ENCODE peak calls at places on chromosomes 13 and 19, in four cellular contexts. S is heart right ventricle; U is CD8-positive, alpha-beta T cell; H is heart left ventricle. Y is an unnamed sample. For H3K4me1 and H3K36me3, the result is how much of the 10 kb centered on the place peaks cover.

GRCh38 chr19:17183271-17183757 is 31.8 kb upstream of the USE1 start:
- DNase-seq in U (peak), H (no peak), S (no peak), Y (no peak)

GRCh38 chr19:14629557-14629956 is 45.1 kb downstream of the ADGRE3 start:
- DNase-seq in U (no peak), H (no peak), S (no peak), Y (no peak)

GRCh38 chr13:94641432-94641941 is 39.8 kb downstream of the GPR180 start:
- DNase-seq in U (no peak), H (no peak), S (no peak), Y (no peak)

GRCh38 chr19:35348909-35349611 is 1.4 kb downstream of the FFAR1 start:
- DNase-seq in S (no peak), H (no peak), U (no peak), Y (peak)

GRCh38 chr19:35742121-35742724 is at the start of gene IGFLR1:
- DNase-seq in H (no peak), S (no peak), U (peak), Y (peak)

GRCh38 chr13:44307255-44307654 is 66.4 kb upstream of the SERP2 start:
- DNase-seq in S (no peak), H (no peak), U (no peak), Y (no peak)

GRCh38 chr19:18317998-18318800 is 4.7 kb downstream of the LSM4 start:
- DNase-seq in U (peak), S (peak), H (peak), Y (peak)

GRCh38 chr13:20358022-20358421 is 125.9 kb upstream of the GJB6 start:
- DNase-seq in H (no peak), U (no peak), S (no peak), Y (no peak)

GRCh38 chr19:55304980-55305379 is 20.2 kb downstream of the TMEM150B start:
- DNase-seq in S (no peak), H (no peak), U (no peak), Y (no peak)

GRCh38 chr19:704447-704741 is 4.3 kb upstream of the PALM start:
- DNase-seq in U (no peak), S (no peak), H (no peak), Y (no peak)

GRCh38 chr13:99386911-99387788 is 80.0 kb upstream of the GPR183 start:
- DNase-seq in U (peak), S (peak), H (no peak), Y (peak)

GRCh38 chr19:12994701-12995595 is at the start of gene NFIX:
- DNase-seq in S (peak), H (peak), U (peak), Y (peak)

GRCh38 chr13:113756441-113757097 is 2.5 kb upstream of the TMEM255B start:
- DNase-seq in H (no peak), U (no peak), S (no peak), Y (no peak)

GRCh38 chr13:94173312-94173854 is 306.1 kb downstream of the DCT start:
- DNase-seq in S (no peak), U (no peak), H (no peak), Y (no peak)

GRCh38 chr19:48794291-48794690 is 16.5 kb downstream of the BCAT2 start:
- DNase-seq in H (no peak), U (no peak), S (no peak), Y (no peak)

GRCh38 chr19:46727036-46727501 is 10.2 kb upstream of the PRKD2 start:
- DNase-seq in U (no peak), S (no peak), H (no peak), Y (no peak)
- H3K4me1 ChIP-seq in U (under half), S (under half), H (under half), Y (under half)

DNA sequence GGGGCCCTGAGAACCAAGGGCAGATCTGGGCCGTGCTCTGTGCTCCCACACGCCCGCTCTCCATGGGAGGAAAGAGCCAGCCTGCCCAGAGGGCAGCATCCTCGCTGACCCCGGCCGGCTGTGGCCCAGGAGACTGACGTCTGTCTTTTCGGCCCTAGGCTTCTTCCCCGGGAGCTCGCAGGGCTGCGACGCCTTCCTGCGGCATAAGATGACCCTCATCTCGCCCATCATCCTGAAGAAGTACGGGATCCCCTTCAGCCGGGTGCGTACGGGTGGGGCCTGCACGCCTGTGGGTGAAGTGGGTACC is 108.2 kb downstream of the KDM4B start:
- DNase-seq in S (no peak), H (no peak), U (no peak), Y (no peak)
- H3K36me3 ChIP-seq in S (under half), H (under half), U (under half), Y (under half)

GRCh38 chr13:111210082-111210481 is 95.0 kb downstream of the ARHGEF7 start:
- DNase-seq in U (no peak), H (no peak), S (no peak), Y (no peak)
- H3K4me1 ChIP-seq in U (under half), H (under half), S (half or more), Y (half or more)

GRCh38 chr19:2190848-2191455 is 27.2 kb downstream of the DOT1L start:
- DNase-seq in S (no peak), H (no peak), U (no peak), Y (no peak)
- H3K36me3 ChIP-seq in S (under half), H (under half), U (under half), Y (under half)

DNA sequence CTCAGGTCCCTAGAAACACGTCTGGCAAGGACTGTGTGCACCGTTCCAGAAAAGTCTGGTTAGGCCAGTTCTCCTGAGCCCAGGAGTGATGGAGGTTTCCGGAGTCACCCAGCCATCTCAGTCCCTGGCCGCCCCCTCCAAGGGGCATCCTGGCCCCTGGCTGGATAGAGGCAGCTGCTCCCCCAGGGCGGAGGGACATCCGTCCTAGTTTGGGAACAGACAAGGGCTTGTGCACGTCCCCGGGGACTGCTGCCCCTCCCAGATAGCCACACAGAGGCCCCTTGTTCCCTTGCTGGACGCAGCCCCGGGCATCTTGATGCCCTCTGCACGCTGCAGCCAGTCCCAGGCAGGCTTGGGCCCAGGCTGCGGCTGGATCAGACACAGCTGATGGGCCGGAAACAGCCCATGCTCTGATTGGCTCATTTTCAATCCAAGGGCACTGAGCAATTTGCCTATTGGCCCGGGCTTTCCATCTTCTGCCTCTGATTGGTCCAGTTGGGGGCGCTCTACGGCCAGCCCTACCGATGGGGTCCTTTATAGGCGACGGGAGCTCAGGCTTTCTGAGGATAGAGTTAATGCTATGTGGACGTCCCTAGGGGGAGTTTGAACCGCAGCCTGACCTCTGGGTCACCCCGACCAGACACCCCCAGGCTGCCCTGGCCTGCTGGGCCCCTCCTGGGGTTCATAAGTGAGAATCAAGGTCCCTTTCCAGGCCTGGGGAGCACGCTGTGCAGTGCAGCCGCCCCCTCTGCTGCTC is 3.7 kb downstream of the S1PR2 start:
- DNase-seq in U (no peak), S (peak), H (peak), Y (no peak)
- H3K4me1 ChIP-seq in U (under half), S (half or more), H (under half), Y (under half)

Y was measured in left lung.